ENCODE peak calls at places on chromosomes 5 and 9, in nine cellular contexts. One of them, this sample, is unnamed.

GRCh38 chr5:78611161-78611605 is 37.4 kb downstream of the LHFPL2 start:
- DNase-seq in left lung: no peak
- DNase-seq in retinal pigment epithelial cell: no peak
- DNase-seq in A549: no peak
- DNase-seq in heart left ventricle: no peak
- DNase-seq in neuronal stem cell: peak
- DNase-seq in AG04449: no peak
- DNase-seq in BJ: no peak
- DNase-seq in cardiac muscle cell: no peak
- DNase-seq in this sample: no peak

GRCh38 chr5:149325166-149325735 is 20.0 kb upstream of the GRPEL2 start:
- DNase-seq in A549: no peak
- DNase-seq in cardiac muscle cell: no peak
- DNase-seq in BJ: no peak
- DNase-seq in neuronal stem cell: no peak
- DNase-seq in AG04449: no peak
- DNase-seq in heart left ventricle: peak
- DNase-seq in left lung: no peak
- DNase-seq in retinal pigment epithelial cell: no peak
- DNase-seq in this sample: no peak

GRCh38 chr5:68139601-68140441 is 75.7 kb upstream of the PIK3R1 start:
- DNase-seq in heart left ventricle: no peak
- DNase-seq in AG04449: no peak
- DNase-seq in BJ: no peak
- DNase-seq in neuronal stem cell: no peak
- DNase-seq in cardiac muscle cell: no peak
- DNase-seq in left lung: no peak
- DNase-seq in retinal pigment epithelial cell: no peak
- DNase-seq in A549: no peak
- DNase-seq in this sample: no peak

GRCh38 chr9:116697887-116698286 is 10.8 kb downstream of the TRIM32 start:
- DNase-seq in A549: no peak
- DNase-seq in left lung: peak
- DNase-seq in BJ: no peak
- DNase-seq in cardiac muscle cell: no peak
- DNase-seq in AG04449: no peak
- DNase-seq in retinal pigment epithelial cell: no peak
- DNase-seq in neuronal stem cell: no peak
- DNase-seq in heart left ventricle: no peak
- DNase-seq in this sample: no peak

GRCh38 chr5:83718936-83719495 is 1.6 kb downstream of the HAPLN1 start:
- DNase-seq in heart left ventricle: no peak
- DNase-seq in neuronal stem cell: no peak
- DNase-seq in AG04449: no peak
- DNase-seq in retinal pigment epithelial cell: no peak
- DNase-seq in cardiac muscle cell: peak
- DNase-seq in A549: no peak
- DNase-seq in left lung: no peak
- DNase-seq in BJ: no peak
- DNase-seq in this sample: no peak

GRCh38 chr9:130530932-130531331 is 48.4 kb upstream of the FUBP3 start:
- DNase-seq in left lung: no peak
- DNase-seq in retinal pigment epithelial cell: no peak
- DNase-seq in A549: no peak
- DNase-seq in heart left ventricle: peak
- DNase-seq in BJ: no peak
- DNase-seq in cardiac muscle cell: no peak
- DNase-seq in neuronal stem cell: no peak
- DNase-seq in AG04449: no peak
- DNase-seq in this sample: no peak

GRCh38 chr9:82488702-82489578 is 500.4 kb downstream of the SPATA31D1 start:
- DNase-seq in neuronal stem cell: no peak
- DNase-seq in left lung: no peak
- DNase-seq in heart left ventricle: peak
- DNase-seq in cardiac muscle cell: no peak
- DNase-seq in AG04449: peak
- DNase-seq in retinal pigment epithelial cell: peak
- DNase-seq in BJ: peak
- DNase-seq in A549: no peak
- DNase-seq in this sample: peak

GRCh38 chr9:96232539-96233241 is 69.3 kb downstream of the HSD17B3 start:
- DNase-seq in left lung: no peak
- DNase-seq in BJ: no peak
- DNase-seq in neuronal stem cell: peak
- DNase-seq in AG04449: no peak
- DNase-seq in heart left ventricle: peak
- DNase-seq in retinal pigment epithelial cell: no peak
- DNase-seq in A549: peak
- DNase-seq in cardiac muscle cell: peak
- DNase-seq in this sample: peak

GRCh38 chr9:93003552-93004407 is 54.7 kb upstream of the SUSD3 start:
- DNase-seq in cardiac muscle cell: peak
- DNase-seq in heart left ventricle: peak
- DNase-seq in A549: peak
- DNase-seq in neuronal stem cell: no peak
- DNase-seq in left lung: peak
- DNase-seq in BJ: no peak
- DNase-seq in retinal pigment epithelial cell: no peak
- DNase-seq in AG04449: no peak
- DNase-seq in this sample: no peak
- H3K4me3 ChIP-seq in cardiac muscle cell: no peak
- H3K4me3 ChIP-seq in heart left ventricle: no peak
- H3K4me3 ChIP-seq in A549: peak
- H3K4me3 ChIP-seq in neuronal stem cell: no peak
- H3K4me3 ChIP-seq in left lung: peak
- H3K4me3 ChIP-seq in BJ: no peak
- H3K4me3 ChIP-seq in retinal pigment epithelial cell: peak
- H3K4me3 ChIP-seq in AG04449: no peak
- H3K4me3 ChIP-seq in this sample: no peak

GRCh38 chr9:137307255-137308101 is 5.4 kb upstream of the NRARP start:
- DNase-seq in left lung: peak
- DNase-seq in BJ: no peak
- DNase-seq in heart left ventricle: peak
- DNase-seq in retinal pigment epithelial cell: no peak
- DNase-seq in AG04449: no peak
- DNase-seq in A549: no peak
- DNase-seq in neuronal stem cell: no peak
- DNase-seq in cardiac muscle cell: peak
- DNase-seq in this sample: no peak

GRCh38 chr9:137304383-137305059 is 2.5 kb upstream of the NRARP start:
- DNase-seq in left lung: peak
- DNase-seq in A549: no peak
- DNase-seq in retinal pigment epithelial cell: no peak
- DNase-seq in BJ: no peak
- DNase-seq in cardiac muscle cell: peak
- DNase-seq in neuronal stem cell: no peak
- DNase-seq in heart left ventricle: peak
- DNase-seq in AG04449: no peak
- DNase-seq in this sample: no peak

GRCh38 chr9:137305060-137305787 is 3.2 kb upstream of the NRARP start:
- DNase-seq in A549: peak
- DNase-seq in heart left ventricle: peak
- DNase-seq in BJ: no peak
- DNase-seq in cardiac muscle cell: peak
- DNase-seq in AG04449: no peak
- DNase-seq in retinal pigment epithelial cell: peak
- DNase-seq in left lung: peak
- DNase-seq in neuronal stem cell: peak
- DNase-seq in this sample: no peak

GRCh38 chr9:137306546-137307254 is 4.6 kb upstream of the NRARP start:
- DNase-seq in BJ: no peak
- DNase-seq in heart left ventricle: peak
- DNase-seq in AG04449: no peak
- DNase-seq in neuronal stem cell: no peak
- DNase-seq in cardiac muscle cell: no peak
- DNase-seq in A549: no peak
- DNase-seq in retinal pigment epithelial cell: no peak
- DNase-seq in left lung: peak
- DNase-seq in this sample: no peak

DNA sequence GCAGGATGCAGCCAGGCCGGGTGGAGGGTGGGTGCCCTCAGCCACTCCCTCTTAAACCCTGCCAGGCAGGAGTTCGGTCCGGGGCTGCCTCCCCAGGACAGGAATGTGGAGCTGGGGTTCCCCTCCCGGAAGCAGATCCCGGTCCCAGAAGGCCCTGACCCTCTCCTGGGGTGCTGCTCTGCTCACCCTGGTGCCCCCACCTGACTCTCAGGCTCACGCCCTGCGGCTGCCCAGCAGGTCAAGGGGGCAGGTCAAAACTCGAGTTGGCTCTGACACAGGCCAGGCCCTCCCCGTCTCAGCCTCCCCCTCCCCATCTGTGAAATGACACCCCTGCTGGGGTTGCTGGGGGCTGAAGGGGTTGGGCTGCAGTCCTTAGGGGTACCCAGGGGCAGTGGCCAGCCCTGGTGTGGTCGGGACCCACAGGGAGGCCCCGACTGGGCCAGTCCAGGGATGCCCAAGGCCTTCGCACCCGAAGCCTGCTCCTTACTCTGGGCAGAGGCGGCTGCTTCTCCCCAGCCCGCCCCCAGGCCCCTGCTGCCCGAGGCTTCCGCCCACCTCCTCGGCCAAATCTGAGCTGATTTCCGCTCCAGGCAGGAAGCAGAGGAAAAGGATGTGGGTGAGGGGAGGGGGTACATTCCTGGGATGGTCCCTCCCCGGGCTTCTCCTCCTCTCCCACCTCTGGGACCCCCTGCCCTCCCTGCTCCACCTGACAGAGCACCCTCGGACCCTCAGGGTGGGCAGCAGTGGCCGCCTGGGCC is 3.9 kb upstream of the NRARP start:
- DNase-seq in neuronal stem cell: no peak
- DNase-seq in cardiac muscle cell: peak
- DNase-seq in BJ: no peak
- DNase-seq in A549: no peak
- DNase-seq in retinal pigment epithelial cell: no peak
- DNase-seq in AG04449: no peak
- DNase-seq in left lung: peak
- DNase-seq in heart left ventricle: peak
- DNase-seq in this sample: no peak
- H3K4me3 ChIP-seq in neuronal stem cell: no peak
- H3K4me3 ChIP-seq in cardiac muscle cell: no peak
- H3K4me3 ChIP-seq in BJ: no peak
- H3K4me3 ChIP-seq in A549: no peak
- H3K4me3 ChIP-seq in retinal pigment epithelial cell: no peak
- H3K4me3 ChIP-seq in AG04449: no peak
- H3K4me3 ChIP-seq in left lung: no peak
- H3K4me3 ChIP-seq in heart left ventricle: peak
- H3K4me3 ChIP-seq in this sample: no peak

DNA sequence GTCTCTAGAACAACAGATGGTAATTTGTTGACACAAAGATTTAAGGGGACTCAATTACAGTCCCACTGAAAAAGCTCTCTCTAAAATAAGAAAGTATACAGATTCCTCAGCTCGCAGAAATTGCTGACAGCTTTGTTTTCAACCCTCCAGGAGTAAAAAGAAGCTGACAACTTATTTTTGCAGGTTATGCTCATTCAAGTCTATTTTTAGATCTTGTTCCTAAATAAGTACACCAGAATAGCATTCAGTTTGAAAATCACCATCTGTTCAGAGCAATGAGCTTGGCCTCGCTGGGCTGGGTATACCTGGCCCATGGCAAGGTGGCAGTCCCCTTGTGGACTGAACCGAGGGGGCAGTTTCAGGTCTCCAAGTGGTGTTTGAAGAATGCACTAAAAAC is 169.3 kb downstream of the AUH start:
- DNase-seq in left lung: no peak
- DNase-seq in BJ: no peak
- DNase-seq in retinal pigment epithelial cell: no peak
- DNase-seq in cardiac muscle cell: peak
- DNase-seq in neuronal stem cell: no peak
- DNase-seq in heart left ventricle: no peak
- DNase-seq in A549: no peak
- DNase-seq in AG04449: no peak
- DNase-seq in this sample: no peak
- H3K4me3 ChIP-seq in left lung: no peak
- H3K4me3 ChIP-seq in BJ: no peak
- H3K4me3 ChIP-seq in retinal pigment epithelial cell: no peak
- H3K4me3 ChIP-seq in cardiac muscle cell: no peak
- H3K4me3 ChIP-seq in neuronal stem cell: no peak
- H3K4me3 ChIP-seq in heart left ventricle: no peak
- H3K4me3 ChIP-seq in A549: peak
- H3K4me3 ChIP-seq in AG04449: no peak
- H3K4me3 ChIP-seq in this sample: no peak

GRCh38 chr9:129384138-129384886 is 206.3 kb upstream of the IER5L start:
- DNase-seq in left lung: peak
- DNase-seq in neuronal stem cell: no peak
- DNase-seq in cardiac muscle cell: no peak
- DNase-seq in A549: no peak
- DNase-seq in AG04449: no peak
- DNase-seq in retinal pigment epithelial cell: no peak
- DNase-seq in BJ: no peak
- DNase-seq in heart left ventricle: no peak
- DNase-seq in this sample: no peak
- H3K4me3 ChIP-seq in left lung: no peak
- H3K4me3 ChIP-seq in neuronal stem cell: peak
- H3K4me3 ChIP-seq in cardiac muscle cell: no peak
- H3K4me3 ChIP-seq in A549: no peak
- H3K4me3 ChIP-seq in AG04449: no peak
- H3K4me3 ChIP-seq in retinal pigment epithelial cell: no peak
- H3K4me3 ChIP-seq in BJ: no peak
- H3K4me3 ChIP-seq in heart left ventricle: peak
- H3K4me3 ChIP-seq in this sample: no peak

DNA sequence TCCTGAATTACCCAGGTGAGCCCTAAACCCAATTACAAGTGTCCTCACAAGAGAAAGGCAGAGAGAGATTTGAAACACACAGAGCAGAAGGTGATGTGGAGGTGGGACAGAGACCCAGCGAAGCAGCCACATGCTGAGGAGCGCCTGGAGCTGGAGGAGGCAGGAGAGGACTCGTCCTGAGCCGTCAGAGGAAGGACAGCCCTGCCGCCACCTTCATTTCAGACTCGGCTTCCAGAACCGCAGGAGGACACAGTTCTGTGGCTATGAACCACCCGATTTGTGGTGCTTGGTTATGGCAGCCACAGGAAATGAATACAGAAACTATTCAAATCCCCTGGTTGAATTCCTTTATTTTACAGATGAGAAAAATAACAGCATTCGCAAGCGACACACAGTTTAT is 16.4 kb upstream of the FBP1 start:
- DNase-seq in retinal pigment epithelial cell: no peak
- DNase-seq in cardiac muscle cell: no peak
- DNase-seq in BJ: no peak
- DNase-seq in neuronal stem cell: no peak
- DNase-seq in A549: no peak
- DNase-seq in heart left ventricle: no peak
- DNase-seq in AG04449: no peak
- DNase-seq in left lung: no peak
- DNase-seq in this sample: no peak
- H3K4me3 ChIP-seq in retinal pigment epithelial cell: no peak
- H3K4me3 ChIP-seq in cardiac muscle cell: no peak
- H3K4me3 ChIP-seq in BJ: no peak
- H3K4me3 ChIP-seq in neuronal stem cell: no peak
- H3K4me3 ChIP-seq in A549: no peak
- H3K4me3 ChIP-seq in heart left ventricle: no peak
- H3K4me3 ChIP-seq in AG04449: no peak
- H3K4me3 ChIP-seq in left lung: no peak
- H3K4me3 ChIP-seq in this sample: peak